ENCODE peak calls at places on chromosomes 7 and 10, in seven cellular contexts. S, Y, N, A, O, R and P are unnamed samples.
A peak's percentile ranks its signal among the peaks of the same experiment; 100 is the strongest.

GRCh38 chr10:109022417-109023049 is 900.8 kb downstream of the XPNPEP1 start:
- DNase-seq in S (no peak), Y (no peak), N (no peak), A (no peak), O (no peak), R (no peak), P (no peak)

GRCh38 chr10:124157286-124157685 is 63.9 kb upstream of the CHST15 start:
- DNase-seq in S (no peak), Y (no peak), N (no peak), A (no peak), O (no peak), R (no peak), P (no peak)

GRCh38 chr7:143495806-143496672 is 18.4 kb downstream of the TAS2R41 start:
- DNase-seq in S (no peak), Y (no peak), N (no peak), A (no peak), O (no peak), R (no peak), P (no peak)

GRCh38 chr7:107609861-107610260 is 29.8 kb downstream of the BCAP29 start:
- DNase-seq in S (no peak), Y (no peak), N (no peak), A (no peak), O (no peak), R (no peak), P (no peak)

GRCh38 chr7:24035653-24036414 is 248.2 kb upstream of the NPY start:
- DNase-seq in S (no peak), Y (no peak), N (no peak), A (no peak), O (no peak), R (no peak), P (no peak)

GRCh38 chr10:78214931-78215330 is 181.3 kb downstream of the RPS24 start:
- DNase-seq in S (no peak), Y (no peak), N (no peak), A (no peak), O (no peak), R (no peak), P (no peak)

GRCh38 chr10:52864459-52865106 is 92.0 kb upstream of the MBL2 start:
- DNase-seq in S (peak; percentile 45), Y (no peak), N (no peak), A (no peak), O (peak; percentile 98), R (no peak), P (no peak)

GRCh38 chr10:52688906-52689305 is 83.7 kb downstream of the MBL2 start:
- DNase-seq in S (no peak), Y (no peak), N (no peak), A (no peak), O (no peak), R (no peak), P (no peak)

GRCh38 chr10:51162002-51162401 is 87.7 kb downstream of the PRKG1 start:
- DNase-seq in S (peak; percentile 63), Y (peak; percentile 23), N (no peak), A (peak; percentile 7), O (no peak), R (no peak), P (no peak)

GRCh38 chr10:43809211-43809930 is 160.7 kb upstream of the ZNF32 start:
- DNase-seq in S (no peak), Y (peak; percentile 17), N (no peak), A (no peak), O (peak; percentile 77), R (no peak), P (no peak)

GRCh38 chr10:122648599-122649428 is 50.8 kb downstream of the C10orf120 start:
- DNase-seq in S (peak; percentile 57), Y (peak; percentile 76), N (no peak), A (peak; percentile 59), O (no peak), R (no peak), P (no peak)

GRCh38 chr10:101301111-101301731 is 52.7 kb upstream of the BTRC start:
- DNase-seq in S (no peak), Y (no peak), N (no peak), A (peak; percentile 6), O (no peak), R (no peak), P (no peak)

GRCh38 chr10:102411341-102412255 is 7.0 kb downstream of the PSD start:
- DNase-seq in S (no peak), Y (no peak), N (no peak), A (no peak), O (no peak), R (no peak), P (no peak)

GRCh38 chr7:77157446-77157845 is 35.0 kb downstream of the CCDC146 start:
- DNase-seq in S (no peak), Y (no peak), N (no peak), A (no peak), O (no peak), R (no peak), P (no peak)

GRCh38 chr7:102195361-102195760 is 91.3 kb upstream of the SH2B2 start:
- DNase-seq in S (no peak), Y (no peak), N (no peak), A (no peak), O (no peak), R (no peak), P (no peak)

GRCh38 chr10:68900427-68901105 is 549 bp upstream of the DDX50 start:
- DNase-seq in S (peak; percentile 88), Y (no peak), N (no peak), A (no peak), O (no peak), R (no peak), P (peak; percentile 35)

GRCh38 chr10:11134411-11134810 is 116.7 kb downstream of the CELF2 start:
- DNase-seq in S (no peak), Y (no peak), N (no peak), A (no peak), O (no peak), R (no peak), P (no peak)

GRCh38 chr7:83677180-83677866 is 28.4 kb upstream of the SEMA3E start:
- DNase-seq in S (peak; percentile 36), Y (no peak), N (no peak), A (no peak), O (peak; percentile 90), R (no peak), P (no peak)